ENCODE peak calls at places on chromosomes 1 and 21, in five cellular contexts. One of them, this sample, is unnamed.

GRCh38 chr1:201750934-201751333 is 78.0 kb upstream of the IPO9 start:
- DNase-seq in RPMI7951: no peak
- DNase-seq in vagina: no peak
- DNase-seq in tibial nerve: no peak
- DNase-seq in neuronal stem cell: no peak
- DNase-seq in this sample: no peak

GRCh38 chr1:35925741-35926140 is 5.2 kb upstream of the AGO3 start:
- DNase-seq in RPMI7951: peak
- DNase-seq in vagina: no peak
- DNase-seq in tibial nerve: no peak
- DNase-seq in neuronal stem cell: no peak
- DNase-seq in this sample: no peak

GRCh38 chr1:42322577-42322976 is 12.5 kb downstream of the FOXJ3 start:
- DNase-seq in RPMI7951: peak
- DNase-seq in vagina: no peak
- DNase-seq in tibial nerve: no peak
- DNase-seq in neuronal stem cell: no peak
- DNase-seq in this sample: no peak

GRCh38 chr1:167926486-167926997 is 9.9 kb upstream of the DCAF6 start:
- DNase-seq in RPMI7951: no peak
- DNase-seq in vagina: no peak
- DNase-seq in tibial nerve: no peak
- DNase-seq in neuronal stem cell: no peak
- DNase-seq in this sample: no peak

GRCh38 chr1:203465943-203466342 is 9.7 kb upstream of the PRELP start:
- DNase-seq in RPMI7951: no peak
- DNase-seq in vagina: no peak
- DNase-seq in tibial nerve: peak
- DNase-seq in neuronal stem cell: no peak
- DNase-seq in this sample: no peak

GRCh38 chr21:15514073-15514946 is 215.5 kb upstream of the USP25 start:
- DNase-seq in RPMI7951: no peak
- DNase-seq in vagina: no peak
- DNase-seq in tibial nerve: no peak
- DNase-seq in neuronal stem cell: no peak
- DNase-seq in this sample: no peak

GRCh38 chr21:43979654-43980053 is 32.5 kb upstream of the TRAPPC10 start:
- DNase-seq in RPMI7951: no peak
- DNase-seq in vagina: no peak
- DNase-seq in tibial nerve: no peak
- DNase-seq in neuronal stem cell: no peak
- DNase-seq in this sample: no peak

GRCh38 chr1:223430221-223430620 is 37.0 kb downstream of the CCDC185 start:
- DNase-seq in RPMI7951: no peak
- DNase-seq in vagina: no peak
- DNase-seq in tibial nerve: no peak
- DNase-seq in neuronal stem cell: no peak
- DNase-seq in this sample: no peak

GRCh38 chr1:75908717-75909152 is 23.5 kb downstream of the ASB17 start:
- DNase-seq in RPMI7951: peak
- DNase-seq in vagina: no peak
- DNase-seq in tibial nerve: no peak
- DNase-seq in neuronal stem cell: peak
- DNase-seq in this sample: peak

GRCh38 chr1:69693921-69694320 is 126.2 kb downstream of the LRRC7 start:
- DNase-seq in RPMI7951: no peak
- DNase-seq in vagina: no peak
- DNase-seq in tibial nerve: no peak
- DNase-seq in neuronal stem cell: no peak
- DNase-seq in this sample: no peak

GRCh38 chr1:242139437-242139836 is 140.5 kb upstream of the MAP1LC3C start:
- DNase-seq in RPMI7951: no peak
- DNase-seq in vagina: no peak
- DNase-seq in tibial nerve: no peak
- DNase-seq in neuronal stem cell: no peak
- DNase-seq in this sample: no peak

GRCh38 chr1:15972409-15972808 is 3.5 kb downstream of the ZBTB17 start:
- DNase-seq in RPMI7951: no peak
- DNase-seq in vagina: no peak
- DNase-seq in tibial nerve: no peak
- DNase-seq in neuronal stem cell: no peak
- DNase-seq in this sample: no peak

GRCh38 chr1:220974431-220974830 is 95.2 kb downstream of the HLX start:
- DNase-seq in RPMI7951: no peak
- DNase-seq in vagina: no peak
- DNase-seq in tibial nerve: no peak
- DNase-seq in neuronal stem cell: peak
- DNase-seq in this sample: no peak

GRCh38 chr1:161099090-161099802 is 1.1 kb downstream of the KLHDC9 start:
- DNase-seq in RPMI7951: no peak
- DNase-seq in vagina: no peak
- DNase-seq in tibial nerve: no peak
- DNase-seq in neuronal stem cell: no peak
- DNase-seq in this sample: no peak

GRCh38 chr21:32307706-32308105 is 9.1 kb downstream of the MRAP start:
- DNase-seq in RPMI7951: no peak
- DNase-seq in vagina: no peak
- DNase-seq in tibial nerve: no peak
- DNase-seq in neuronal stem cell: no peak
- DNase-seq in this sample: no peak

GRCh38 chr1:207427832-207428231 is 26.3 kb upstream of the CR2 start:
- DNase-seq in RPMI7951: no peak
- DNase-seq in vagina: no peak
- DNase-seq in tibial nerve: no peak
- DNase-seq in neuronal stem cell: no peak
- DNase-seq in this sample: no peak

GRCh38 chr21:45330075-45330781 is 42.5 kb upstream of the POFUT2 start:
- DNase-seq in RPMI7951: peak
- DNase-seq in vagina: no peak
- DNase-seq in tibial nerve: no peak
- DNase-seq in neuronal stem cell: no peak
- DNase-seq in this sample: no peak

GRCh38 chr1:162859210-162859609 is 1.8 kb downstream of the CCDC190 start:
- DNase-seq in RPMI7951: no peak
- DNase-seq in vagina: no peak
- DNase-seq in tibial nerve: no peak
- DNase-seq in neuronal stem cell: no peak
- DNase-seq in this sample: no peak

GRCh38 chr1:171142451-171143121 is 42.5 kb upstream of the FMO2 start:
- DNase-seq in RPMI7951: peak
- DNase-seq in vagina: no peak
- DNase-seq in tibial nerve: peak
- DNase-seq in neuronal stem cell: no peak
- DNase-seq in this sample: no peak

GRCh38 chr1:218705391-218705790 is 360.3 kb downstream of the TGFB2 start:
- DNase-seq in RPMI7951: peak
- DNase-seq in vagina: no peak
- DNase-seq in tibial nerve: no peak
- DNase-seq in neuronal stem cell: no peak
- DNase-seq in this sample: no peak

GRCh38 chr1:93338426-93338825 is 7.3 kb upstream of the DR1 start:
- DNase-seq in RPMI7951: peak
- DNase-seq in vagina: no peak
- DNase-seq in tibial nerve: no peak
- DNase-seq in neuronal stem cell: no peak
- DNase-seq in this sample: no peak

GRCh38 chr1:228938248-228938891 is 203.1 kb downstream of the RHOU start:
- DNase-seq in RPMI7951: peak
- DNase-seq in vagina: no peak
- DNase-seq in tibial nerve: no peak
- DNase-seq in neuronal stem cell: no peak
- DNase-seq in this sample: no peak

GRCh38 chr1:14876747-14877146 is 276.8 kb upstream of the TMEM51 start:
- DNase-seq in RPMI7951: no peak
- DNase-seq in vagina: no peak
- DNase-seq in tibial nerve: no peak
- DNase-seq in neuronal stem cell: no peak
- DNase-seq in this sample: no peak

GRCh38 chr1:158686430-158687009 is at the start of gene SPTA1:
- DNase-seq in RPMI7951: peak
- DNase-seq in vagina: no peak
- DNase-seq in tibial nerve: no peak
- DNase-seq in neuronal stem cell: no peak
- DNase-seq in this sample: no peak

GRCh38 chr21:42570841-42571387 is 57.3 kb downstream of the SLC37A1 start:
- DNase-seq in RPMI7951: no peak
- DNase-seq in vagina: no peak
- DNase-seq in tibial nerve: no peak
- DNase-seq in neuronal stem cell: peak
- DNase-seq in this sample: no peak

GRCh38 chr1:219567341-219567947 is 45.5 kb downstream of the ZC3H11B start:
- DNase-seq in RPMI7951: peak
- DNase-seq in vagina: no peak
- DNase-seq in tibial nerve: no peak
- DNase-seq in neuronal stem cell: no peak
- DNase-seq in this sample: no peak

This sample was measured in iPS DF 6.9.